ENCODE peak calls at places on chromosomes 5 and 9, in four cellular contexts. A is SJSA1, T is hypothalamus, K is T-helper 9 cell. O is an unnamed sample.

GRCh38 chr9:31908158-31908890 is 476.1 kb upstream of the ACO1 start:
- DNase-seq in A (no peak), T (no peak), K (no peak), O (peak)

GRCh38 chr5:72032769-72033168 is 74.5 kb upstream of the MAP1B start:
- DNase-seq in A (no peak), T (no peak), K (no peak), O (no peak)

GRCh38 chr9:75488082-75488713 is 399.9 kb downstream of the OSTF1 start:
- DNase-seq in A (no peak), T (no peak), K (no peak), O (no peak)

GRCh38 chr9:98515506-98516204 is 193.1 kb downstream of the GABBR2 start:
- DNase-seq in A (no peak), T (no peak), K (no peak), O (no peak)

GRCh38 chr5:60387041-60387440 is 312.9 kb downstream of the DEPDC1B start:
- DNase-seq in A (no peak), T (no peak), K (no peak), O (no peak)

GRCh38 chr5:147483961-147484707 is 25.7 kb downstream of the DPYSL3 start:
- DNase-seq in A (peak), T (peak), K (no peak), O (peak)

GRCh38 chr9:88388203-88388885 is at the start of gene SPIN1:
- DNase-seq in A (peak), T (peak), K (peak), O (no peak)

GRCh38 chr9:124800306-124801259 is 23.6 kb downstream of the OLFML2A start:
- DNase-seq in A (no peak), T (no peak), K (no peak), O (no peak)

GRCh38 chr5:107251151-107251550 is 419.6 kb downstream of the EFNA5 start:
- DNase-seq in A (no peak), T (no peak), K (no peak), O (no peak)